ENCODE peak calls at places on chromosomes 5 and 9, in seven cellular contexts. K, H, O, U, W, F and G are unnamed samples.

GRCh38 chr9:70192707-70193106 is 66.1 kb upstream of the SMC5 start:
- DNase-seq in K (no peak), H (no peak), O (peak), U (no peak), W (no peak), F (no peak), G (no peak)

GRCh38 chr9:130143974-130144373 is 28.2 kb upstream of the NCS1 start:
- DNase-seq in K (no peak), H (no peak), O (no peak), U (peak), W (peak), F (no peak), G (no peak)

GRCh38 chr9:127741831-127742434 is 6.8 kb upstream of the TOR2A start:
- DNase-seq in K (no peak), H (no peak), O (no peak), U (peak), W (peak), F (peak), G (no peak)

GRCh38 chr9:71901695-71902094 is 9.3 kb downstream of the ABHD17B start:
- DNase-seq in K (no peak), H (no peak), O (no peak), U (no peak), W (no peak), F (no peak), G (no peak)

GRCh38 chr9:107222020-107222522 is 61.0 kb upstream of the RAD23B start:
- DNase-seq in K (no peak), H (no peak), O (no peak), U (peak), W (no peak), F (peak), G (no peak)

GRCh38 chr9:107378031-107378430 is 95.0 kb downstream of the RAD23B start:
- DNase-seq in K (no peak), H (no peak), O (no peak), U (no peak), W (no peak), F (no peak), G (no peak)

GRCh38 chr5:132383984-132384383 is 14.5 kb downstream of the SLC22A5 start:
- DNase-seq in K (no peak), H (no peak), O (no peak), U (no peak), W (no peak), F (no peak), G (no peak)

GRCh38 chr5:38101897-38102296 is 156.5 kb upstream of the EGFLAM start:
- DNase-seq in K (no peak), H (no peak), O (no peak), U (no peak), W (no peak), F (no peak), G (no peak)

GRCh38 chr5:2006193-2006970 is 123.7 kb upstream of the IRX4 start:
- DNase-seq in K (no peak), H (no peak), O (no peak), U (no peak), W (no peak), F (no peak), G (no peak)

GRCh38 chr5:132641241-132641723 is 16.7 kb upstream of the IL13 start:
- DNase-seq in K (no peak), H (no peak), O (no peak), U (no peak), W (no peak), F (no peak), G (no peak)

GRCh38 chr9:93427655-93428379 is 23.7 kb upstream of the FAM120A start:
- DNase-seq in K (no peak), H (no peak), O (no peak), U (no peak), W (no peak), F (no peak), G (no peak)

GRCh38 chr5:16815432-16815831 is 120.7 kb downstream of the MYO10 start:
- DNase-seq in K (no peak), H (no peak), O (peak), U (no peak), W (no peak), F (peak), G (no peak)

GRCh38 chr5:52881468-52881867 is 93.8 kb downstream of the ITGA1 start:
- DNase-seq in K (no peak), H (no peak), O (no peak), U (no peak), W (no peak), F (no peak), G (no peak)

GRCh38 chr9:20242767-20243166 is 379.5 kb downstream of the MLLT3 start:
- DNase-seq in K (no peak), H (no peak), O (no peak), U (no peak), W (no peak), F (no peak), G (peak)

GRCh38 chr5:82796643-82797416 is 280.4 kb downstream of the TMEM167A start:
- DNase-seq in K (no peak), H (no peak), O (no peak), U (no peak), W (no peak), F (no peak), G (no peak)

GRCh38 chr5:77637170-77638074 is 1.1 kb downstream of the OTP start:
- DNase-seq in K (no peak), H (no peak), O (no peak), U (no peak), W (no peak), F (no peak), G (no peak)

GRCh38 chr9:91840882-91841281 is 109.1 kb downstream of the ROR2 start:
- DNase-seq in K (no peak), H (no peak), O (no peak), U (no peak), W (no peak), F (no peak), G (no peak)

GRCh38 chr9:116317503-116317902 is 163.9 kb downstream of the PAPPA start:
- DNase-seq in K (no peak), H (no peak), O (no peak), U (no peak), W (no peak), F (no peak), G (no peak)

GRCh38 chr9:116310212-116310611 is 156.6 kb downstream of the PAPPA start:
- DNase-seq in K (no peak), H (no peak), O (no peak), U (no peak), W (no peak), F (no peak), G (no peak)

GRCh38 chr9:116316231-116316630 is 162.6 kb downstream of the PAPPA start:
- DNase-seq in K (no peak), H (no peak), O (no peak), U (no peak), W (no peak), F (no peak), G (no peak)

GRCh38 chr9:116312221-116312620 is 158.6 kb downstream of the PAPPA start:
- DNase-seq in K (no peak), H (no peak), O (no peak), U (no peak), W (no peak), F (no peak), G (no peak)

DNA sequence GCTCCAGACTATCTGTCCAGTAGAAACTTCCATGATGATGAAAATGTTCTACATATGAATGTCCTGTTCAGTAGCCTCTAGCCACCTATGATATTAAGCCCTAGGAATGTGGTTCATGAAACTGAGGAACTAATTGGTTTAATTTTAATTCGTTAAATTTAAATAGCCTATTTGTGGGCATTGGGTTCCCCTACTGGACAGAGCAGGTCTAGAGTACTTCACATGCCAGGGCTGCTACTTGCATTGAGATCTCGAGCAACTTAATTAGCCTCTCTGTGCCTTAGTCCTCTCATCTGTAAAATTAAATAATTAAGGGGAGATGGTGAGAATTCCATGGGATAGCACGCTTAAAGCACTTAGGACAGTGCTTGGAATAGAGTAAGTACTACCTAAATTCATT is 160.0 kb downstream of the PAPPA start:
- DNase-seq in K (no peak), H (no peak), O (peak), U (no peak), W (no peak), F (no peak), G (no peak)
- TF ChIP-seq CTCF in K (no peak), H (no peak), O (no peak), U (peak), W (no peak), F (no peak), G (no peak)

GRCh38 chr5:179166886-179167841 is 107.0 kb downstream of the ZNF354C start:
- DNase-seq in K (no peak), H (no peak), O (peak), U (peak), W (peak), F (no peak), G (no peak)
- H3K4me3 ChIP-seq in K (no peak), H (peak), O (no peak), U (peak), W (no peak), F (no peak), G (no peak)

GRCh38 chr5:139690385-139691274 is 42.5 kb downstream of the CXXC5 start:
- DNase-seq in K (no peak), H (no peak), O (no peak), U (peak), W (no peak), F (no peak), G (no peak)
- TF ChIP-seq CTCF in K (no peak), H (no peak), O (peak), U (no peak), W (no peak), F (no peak), G (no peak)

DNA sequence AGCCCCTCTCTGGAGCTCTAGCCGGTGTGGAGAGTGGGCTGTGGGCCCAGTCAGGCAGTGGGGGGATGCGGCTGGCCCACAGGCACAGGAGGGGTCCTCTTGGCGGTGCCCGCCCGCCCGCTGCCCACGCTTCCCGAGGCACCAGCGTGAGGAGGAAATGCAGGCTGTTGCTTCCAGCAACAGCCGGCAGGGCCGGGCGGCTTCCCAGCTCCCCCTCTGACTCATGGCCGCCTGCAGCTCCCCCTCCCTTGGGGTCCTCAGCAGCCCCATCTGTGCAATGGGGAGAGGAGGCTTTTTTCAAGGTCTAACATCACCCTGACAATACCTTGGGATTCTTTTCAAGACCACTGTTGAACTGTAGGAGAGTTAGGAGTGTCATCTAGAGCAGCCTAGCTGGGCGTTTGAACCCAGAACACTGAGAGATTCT is 10.4 kb downstream of the CXXC5 start:
- DNase-seq in K (no peak), H (no peak), O (no peak), U (peak), W (no peak), F (no peak), G (no peak)
- H3K4me3 ChIP-seq in K (no peak), H (peak), O (no peak), U (peak), W (peak), F (peak), G (peak)

DNA sequence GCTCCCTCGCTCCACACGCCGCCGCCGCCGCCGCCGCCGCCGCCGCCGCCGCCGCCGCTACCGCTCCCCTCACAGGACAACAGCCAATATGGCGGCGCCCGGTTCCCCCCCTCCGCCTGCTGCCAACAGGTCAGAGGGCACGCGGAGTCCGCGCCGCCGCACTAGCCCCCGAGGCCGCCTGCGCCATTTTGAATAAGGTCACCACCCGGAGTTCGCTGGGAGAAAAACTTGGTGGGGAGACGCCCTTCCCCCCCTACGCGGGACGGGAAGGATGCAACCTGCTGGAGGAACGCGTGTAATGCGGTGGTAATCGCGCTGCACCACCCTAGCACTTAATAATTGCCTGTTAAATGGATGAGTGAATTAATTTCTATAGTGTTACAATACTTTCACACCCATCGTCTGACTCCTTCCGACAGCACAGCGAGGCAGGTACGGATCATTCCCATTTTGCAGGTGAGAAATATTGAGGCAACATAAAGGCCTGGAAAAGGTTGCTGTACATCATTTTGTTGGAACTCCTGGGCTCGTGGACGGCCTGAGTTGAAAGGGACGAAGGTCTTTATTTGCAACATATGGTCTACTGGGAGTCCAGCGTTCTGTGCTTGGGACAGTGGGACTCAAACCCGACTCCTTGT is at the start of gene FAM193B:
- DNase-seq in K (peak), H (peak), O (peak), U (peak), W (peak), F (peak), G (peak)
- TF ChIP-seq CTCF in K (peak), H (no peak), O (peak), U (peak), W (no peak), F (peak), G (peak)

GRCh38 chr9:132163876-132164603 is 2.2 kb downstream of the NTNG2 start:
- DNase-seq in K (no peak), H (no peak), O (no peak), U (no peak), W (no peak), F (no peak), G (no peak)
- H3K4me3 ChIP-seq in K (no peak), H (no peak), O (peak), U (no peak), W (no peak), F (peak), G (no peak)

GRCh38 chr9:134575103-134575816 is 66.3 kb upstream of the COL5A1 start:
- DNase-seq in K (no peak), H (peak), O (no peak), U (no peak), W (no peak), F (no peak), G (no peak)
- TF ChIP-seq CTCF in K (no peak), H (no peak), O (no peak), U (no peak), W (no peak), F (no peak), G (no peak)

GRCh38 chr9:109500421-109500974 is 2.4 kb upstream of the PTPN3 start:
- DNase-seq in K (no peak), H (no peak), O (no peak), U (no peak), W (no peak), F (no peak), G (no peak)

GRCh38 chr9:109498195-109499060 is at the start of gene PTPN3:
- DNase-seq in K (no peak), H (no peak), O (peak), U (no peak), W (peak), F (peak), G (no peak)

GRCh38 chr9:109497193-109498165 is 628 bp downstream of the PTPN3 start:
- DNase-seq in K (no peak), H (no peak), O (peak), U (peak), W (peak), F (peak), G (no peak)

GRCh38 chr9:109499061-109499630 is 1.0 kb upstream of the PTPN3 start:
- DNase-seq in K (no peak), H (no peak), O (no peak), U (no peak), W (no peak), F (no peak), G (no peak)

DNA sequence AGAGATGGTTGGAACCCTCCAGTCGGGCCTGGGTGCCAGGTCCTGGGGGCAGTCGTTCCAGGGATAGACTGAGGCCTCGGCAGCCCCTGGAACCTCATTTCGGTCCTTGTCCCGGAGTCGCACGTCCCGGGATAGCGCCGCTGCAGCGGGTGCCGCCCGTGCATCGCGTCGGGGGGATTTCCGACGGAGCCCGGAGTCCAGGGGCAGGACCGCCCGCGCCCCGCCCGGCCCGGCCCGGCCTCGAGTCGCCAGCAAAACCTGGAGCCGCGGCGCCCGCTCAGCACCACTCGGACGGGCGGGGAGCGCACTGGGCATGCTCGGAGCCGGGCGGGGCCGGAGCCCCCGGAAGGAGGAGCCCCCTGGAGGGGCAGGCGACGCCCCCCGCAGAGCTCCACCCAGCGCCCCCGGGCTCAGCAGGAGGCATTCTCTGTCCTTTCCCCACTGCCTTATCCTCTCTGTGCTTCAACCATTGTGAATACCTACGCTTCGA is 1.6 kb upstream of the PTPN3 start:
- DNase-seq in K (peak), H (peak), O (peak), U (no peak), W (peak), F (peak), G (no peak)
- H3K4me3 ChIP-seq in K (peak), H (peak), O (peak), U (peak), W (peak), F (peak), G (no peak)

DNA sequence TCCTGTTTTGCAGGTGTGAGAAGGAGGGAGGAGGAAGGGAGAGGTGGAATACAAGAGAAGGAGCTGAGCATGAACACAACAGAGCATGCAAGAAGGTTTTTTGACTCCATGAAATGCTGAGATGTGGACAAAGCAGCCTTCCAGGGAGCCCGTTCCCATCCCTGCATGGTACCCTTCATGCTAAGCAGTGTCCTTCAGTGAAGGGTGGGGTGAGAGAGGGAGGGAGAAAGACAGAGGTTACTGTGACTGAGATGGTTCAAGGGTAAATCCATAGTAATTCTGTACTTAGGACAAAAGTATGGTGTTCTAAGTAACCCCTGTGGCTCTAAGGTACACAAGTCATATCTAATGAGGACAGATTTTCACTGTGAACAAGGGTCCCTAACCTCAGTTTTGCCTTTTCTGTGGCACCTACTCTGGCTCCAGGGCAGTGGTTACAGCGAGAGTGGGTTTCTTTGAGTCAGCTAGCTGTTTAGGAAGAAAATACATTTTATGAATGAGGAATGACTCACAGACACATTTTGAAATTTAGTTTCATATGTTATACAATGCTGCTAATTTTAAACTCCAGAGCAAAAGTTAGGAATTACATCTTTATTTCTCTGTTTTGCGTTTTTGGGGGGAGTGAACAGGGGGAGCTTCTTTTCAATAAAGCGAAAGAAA is 184.9 kb upstream of the SLC12A2 start:
- DNase-seq in K (no peak), H (no peak), O (peak), U (no peak), W (no peak), F (no peak), G (no peak)
- TF ChIP-seq CTCF in K (no peak), H (no peak), O (no peak), U (no peak), W (no peak), F (no peak), G (no peak)

DNA sequence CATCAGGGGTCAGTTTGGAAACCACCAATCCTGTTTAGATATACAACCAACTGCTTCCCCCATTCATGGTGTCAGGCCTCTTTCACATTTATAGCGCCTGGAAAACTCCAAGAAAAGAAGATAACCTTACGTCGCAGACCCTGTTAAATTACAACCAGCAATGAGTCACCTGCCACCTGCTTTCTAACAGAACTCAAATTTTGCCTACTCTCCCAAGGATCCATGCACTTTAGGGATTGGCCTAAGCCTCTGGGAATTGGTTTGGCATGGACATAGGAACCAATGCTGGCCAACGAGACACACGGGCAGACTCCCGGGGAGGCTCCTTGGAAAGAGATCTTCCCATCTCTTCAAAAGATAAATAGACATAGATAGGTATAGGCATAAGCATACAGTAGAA is 87.0 kb downstream of the FEM1C start:
- DNase-seq in K (no peak), H (no peak), O (no peak), U (no peak), W (no peak), F (no peak), G (no peak)
- H3K4me3 ChIP-seq in K (no peak), H (no peak), O (no peak), U (no peak), W (no peak), F (no peak), G (no peak)